ENCODE peak calls at places on chromosome 2, in four cellular contexts. Z, O, C and H are unnamed samples.

GRCh38 chr2:221850076-221850475 is 278.0 kb upstream of the EPHA4 start:
- DNase-seq in Z (no peak), O (no peak), C (no peak), H (no peak)

GRCh38 chr2:68994864-68995263 is 18.1 kb upstream of the ANTXR1 start:
- DNase-seq in Z (no peak), O (no peak), C (peak; percentile 36), H (no peak)

GRCh38 chr2:75466708-75467311 is 93.9 kb downstream of the EVA1A start:
- DNase-seq in Z (peak; percentile 22), O (peak; percentile 86), C (peak; percentile 63), H (no peak)

GRCh38 chr2:237136824-237137223 is 51.1 kb downstream of the COPS8 start:
- DNase-seq in Z (no peak), O (no peak), C (no peak), H (no peak)

GRCh38 chr2:24675338-24675737 is 117.9 kb downstream of the PTRHD1 start:
- DNase-seq in Z (no peak), O (no peak), C (no peak), H (no peak)

GRCh38 chr2:55011741-55012574 is 38.3 kb downstream of the RTN4 start:
- DNase-seq in Z (no peak), O (no peak), C (no peak), H (no peak)

GRCh38 chr2:71853858-71854257 is 293.8 kb downstream of the CYP26B1 start:
- DNase-seq in Z (no peak), O (no peak), C (no peak), H (no peak)

GRCh38 chr2:223042284-223042683 is 9.7 kb upstream of the KCNE4 start:
- DNase-seq in Z (no peak), O (no peak), C (no peak), H (no peak)

GRCh38 chr2:191797937-191798873 is 48.7 kb downstream of the CAVIN2 start:
- DNase-seq in Z (no peak), O (no peak), C (no peak), H (no peak)

GRCh38 chr2:120952318-120952717 is 216.7 kb downstream of the GLI2 start:
- DNase-seq in Z (no peak), O (no peak), C (peak; percentile 86), H (no peak)

GRCh38 chr2:38076250-38076709 is 329 bp upstream of the CYP1B1 start:
- DNase-seq in Z (peak; percentile 70), O (peak; percentile 95), C (peak; percentile 92), H (peak; percentile 67)

GRCh38 chr2:187008111-187008510 is 159.1 kb upstream of the ZSWIM2 start:
- DNase-seq in Z (no peak), O (no peak), C (peak; percentile 68), H (no peak)

GRCh38 chr2:28956890-28957289 is 24.2 kb upstream of the TOGARAM2 start:
- DNase-seq in Z (no peak), O (peak; percentile 70), C (peak; percentile 77), H (no peak)

GRCh38 chr2:15653806-15654726 is 62.4 kb downstream of the DDX1 start:
- DNase-seq in Z (no peak), O (no peak), C (no peak), H (no peak)

GRCh38 chr2:80348953-80349352 is 44.4 kb upstream of the LRRTM1 start:
- DNase-seq in Z (no peak), O (no peak), C (no peak), H (no peak)

GRCh38 chr2:134189009-134189717 is 64.7 kb upstream of the MGAT5 start:
- DNase-seq in Z (no peak), O (no peak), C (peak; percentile 62), H (no peak)

GRCh38 chr2:96136123-96136720 is 2.1 kb downstream of the ASTL start:
- DNase-seq in Z (no peak), O (no peak), C (peak; percentile 30), H (no peak)

GRCh38 chr2:120901213-120901612 is 165.5 kb downstream of the GLI2 start:
- DNase-seq in Z (no peak), O (no peak), C (peak; percentile 32), H (no peak)

GRCh38 chr2:106085441-106085911 is 108.6 kb downstream of the UXS1 start:
- DNase-seq in Z (peak; percentile 77), O (peak; percentile 69), C (peak; percentile 76), H (no peak)

GRCh38 chr2:44077942-44078511 is 82.2 kb upstream of the LRPPRC start:
- DNase-seq in Z (no peak), O (no peak), C (no peak), H (no peak)

GRCh38 chr2:108243566-108243965 is 3.8 kb downstream of the SULT1C3 start:
- DNase-seq in Z (no peak), O (no peak), C (no peak), H (no peak)

GRCh38 chr2:17827306-17827705 is 11.0 kb downstream of the MSGN1 start:
- DNase-seq in Z (no peak), O (peak; percentile 45), C (no peak), H (no peak)

GRCh38 chr2:216745453-216745852 is 50.1 kb upstream of the IGFBP5 start:
- DNase-seq in Z (no peak), O (no peak), C (no peak), H (no peak)

GRCh38 chr2:154093856-154094255 is 222.1 kb downstream of the GALNT13 start:
- DNase-seq in Z (no peak), O (no peak), C (no peak), H (no peak)

GRCh38 chr2:111037136-111037535 is 83.6 kb upstream of the BCL2L11 start:
- DNase-seq in Z (no peak), O (no peak), C (no peak), H (no peak)

GRCh38 chr2:158575051-158575635 is 118.4 kb downstream of the PKP4 start:
- DNase-seq in Z (no peak), O (no peak), C (no peak), H (no peak)

GRCh38 chr2:27186613-27187345 is 25.1 kb upstream of the ATRAID start:
- DNase-seq in Z (no peak), O (no peak), C (no peak), H (no peak)

GRCh38 chr2:66885775-66886402 is 451.0 kb downstream of the MEIS1 start:
- DNase-seq in Z (no peak), O (no peak), C (no peak), H (no peak)

GRCh38 chr2:127411609-127412370 is 6.4 kb upstream of the PROC start:
- DNase-seq in Z (no peak), O (no peak), C (no peak), H (no peak)

GRCh38 chr2:23037596-23037995 is 347.4 kb upstream of the KLHL29 start:
- DNase-seq in Z (no peak), O (no peak), C (no peak), H (no peak)